ENCODE peak calls at places on chromosomes 2 and 18, in four cellular contexts. M is Right ventricle myocardium inferior, F is T-helper 9 cell, X is NCI-H460. P is an unnamed sample.

GRCh38 chr2:29920130-29920577 is 1.2 kb downstream of the ALK start:
- DNase-seq in F (peak), M (peak), X (peak), P (peak)

GRCh38 chr2:28989973-28990372 is 8.9 kb downstream of the TOGARAM2 start:
- DNase-seq in M (no peak), X (no peak), F (no peak), P (no peak)

GRCh38 chr2:152426801-152427200 is 91.8 kb downstream of the FMNL2 start:
- DNase-seq in X (no peak), F (no peak), M (no peak), P (no peak)

GRCh38 chr2:161423351-161424178 is 7.5 kb downstream of the TBR1 start:
- DNase-seq in X (no peak), F (no peak), M (peak), P (no peak)

GRCh38 chr2:203584784-203585183 is 49.7 kb upstream of the RAPH1 start:
- DNase-seq in X (no peak), M (no peak), F (no peak), P (no peak)

GRCh38 chr18:9103488-9103887 is 989 bp downstream of the NDUFV2 start:
- DNase-seq in X (no peak), M (no peak), F (no peak), P (peak)

GRCh38 chr18:48913201-48913600 is 37.6 kb downstream of the SMAD7 start:
- DNase-seq in X (no peak), F (peak), M (no peak), P (no peak)

GRCh38 chr2:9342659-9343058 is 80.7 kb downstream of the ITGB1BP1 start:
- DNase-seq in X (no peak), M (no peak), F (no peak), P (no peak)

GRCh38 chr2:158464426-158465281 is 7.9 kb downstream of the PKP4 start:
- DNase-seq in F (no peak), X (no peak), M (no peak), P (peak)

GRCh38 chr2:236047886-236048540 is 120.2 kb downstream of the GBX2 start:
- DNase-seq in X (no peak), M (no peak), F (no peak), P (no peak)

GRCh38 chr2:168245074-168245825 is 2.1 kb downstream of the STK39 start:
- DNase-seq in F (no peak), M (no peak), X (no peak), P (no peak)

GRCh38 chr18:31610841-31611240 is 19.2 kb downstream of the TTR start:
- DNase-seq in M (no peak), X (no peak), F (no peak), P (peak)

GRCh38 chr2:178282075-178282474 is 87.8 kb downstream of the OSBPL6 start:
- DNase-seq in X (no peak), M (no peak), F (no peak), P (no peak)